ENCODE peak calls at places on chromosome 19, in ten cellular contexts. S, G, B, C, T, E, M, K, J and Y are unnamed samples.

GRCh38 chr19:17772172-17772571 is 20.9 kb downstream of the FCHO1 start:
- DNase-seq in T (no peak), C (no peak), J (no peak), M (no peak), E (no peak), B (no peak), G (no peak), S (no peak), K (peak; percentile 14), Y (no peak)

GRCh38 chr19:37980419-37980975 is 73.5 kb downstream of the SIPA1L3 start:
- DNase-seq in C (no peak), T (no peak), S (no peak), K (no peak), B (no peak), G (no peak), J (no peak), E (peak; percentile 27), M (no peak), Y (no peak)

GRCh38 chr19:53704011-53704410 is 72.2 kb downstream of the DPRX start:
- DNase-seq in G (no peak), T (no peak), M (no peak), E (no peak), J (no peak), B (no peak), S (no peak), K (no peak), C (no peak), Y (no peak)

GRCh38 chr19:9848060-9848459 is 12.9 kb downstream of the PIN1 start:
- DNase-seq in J (no peak), T (peak; percentile 83), C (no peak), B (no peak), E (no peak), M (no peak), S (no peak), K (no peak), G (no peak), Y (no peak)

GRCh38 chr19:13146763-13147563 is 3.2 kb downstream of the STX10 start:
- DNase-seq in M (no peak), B (no peak), K (no peak), S (no peak), T (no peak), G (no peak), E (peak; percentile 55), C (peak; percentile 35), J (peak; percentile 63), Y (no peak)

GRCh38 chr19:18541992-18542935 is 1.1 kb downstream of the FKBP8 start:
- DNase-seq in S (no peak), B (no peak), J (no peak), G (no peak), E (no peak), M (no peak), C (no peak), T (no peak), K (no peak), Y (no peak)

GRCh38 chr19:50555447-50556235 is 12.6 kb downstream of the LRRC4B start:
- DNase-seq in S (no peak), J (no peak), E (no peak), K (no peak), M (no peak), G (no peak), B (no peak), T (peak; percentile 67), C (no peak), Y (no peak)

GRCh38 chr19:29761575-29762225 is 46.6 kb upstream of the C19orf12 start:
- DNase-seq in E (no peak), K (no peak), S (no peak), M (no peak), C (no peak), B (no peak), G (no peak), J (no peak), T (no peak), Y (no peak)

GRCh38 chr19:2974342-2974932 is 2.9 kb upstream of the TLE6 start:
- DNase-seq in G (no peak), E (no peak), J (no peak), S (no peak), K (no peak), T (no peak), C (peak; percentile 81), B (no peak), M (no peak), Y (no peak)

GRCh38 chr19:741506-742131 is 9.3 kb upstream of the MISP start:
- DNase-seq in B (no peak), T (no peak), J (no peak), G (no peak), S (no peak), K (no peak), C (no peak), M (no peak), E (no peak), Y (no peak)

GRCh38 chr19:2294377-2295335 is 12.7 kb upstream of the PEAK3 start:
- DNase-seq in G (no peak), S (no peak), B (no peak), E (no peak), K (peak; percentile 54), T (no peak), J (no peak), M (no peak), C (no peak), Y (no peak)

GRCh38 chr19:47886010-47886559 is at the start of gene SULT2A1:
- DNase-seq in T (no peak), K (no peak), G (no peak), B (no peak), M (no peak), S (no peak), E (no peak), C (no peak), J (no peak), Y (no peak)

GRCh38 chr19:823565-824121 is 1.9 kb upstream of the PLPPR3 start:
- DNase-seq in E (no peak), T (peak; percentile 66), B (no peak), C (no peak), S (no peak), G (no peak), J (no peak), K (no peak), M (no peak), Y (no peak)

GRCh38 chr19:18514800-18515682 is 6.8 kb downstream of the ELL start:
- DNase-seq in E (peak; percentile 85), B (no peak), M (peak; percentile 76), C (peak; percentile 39), K (peak; percentile 67), T (no peak), S (no peak), J (peak; percentile 71), G (no peak), Y (no peak)

GRCh38 chr19:39402417-39403297 is 4.0 kb upstream of the ZFP36 start:
- DNase-seq in B (peak; percentile 64), G (peak; percentile 81), J (peak; percentile 92), S (peak; percentile 94), E (peak; percentile 93), K (peak; percentile 93), C (peak; percentile 94), T (peak; percentile 92), M (peak; percentile 95), Y (peak; percentile 93)
- TF ChIP-seq POLR2A in B (peak; percentile 64), G (peak; percentile 41), J (no peak), S (no peak), E (peak; percentile 53), K (peak; percentile 29), C (no peak), T (peak; percentile 76), M (peak; percentile 46), Y (peak; percentile 54)

DNA sequence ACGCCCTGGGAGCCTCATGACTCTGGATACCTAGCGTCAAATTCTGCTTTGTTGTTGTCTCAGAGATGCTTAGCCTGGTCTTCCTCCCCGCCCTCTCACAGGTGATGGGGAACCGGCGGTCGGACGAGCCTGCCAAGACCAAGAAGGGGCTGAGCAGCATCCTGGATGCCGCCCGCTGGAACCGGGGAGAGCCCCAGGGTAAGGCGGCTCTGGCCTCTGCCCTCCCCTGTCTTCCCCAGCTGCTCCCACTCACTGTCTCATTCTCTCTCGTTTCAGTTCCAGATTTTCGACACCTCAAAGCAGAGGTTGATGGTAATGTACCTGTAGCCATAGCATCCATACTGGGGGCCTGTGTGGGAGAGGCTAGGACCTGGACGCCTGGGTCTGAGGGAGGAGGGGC is 11.4 kb downstream of the ARHGEF1 start:
- DNase-seq in C (no peak), B (no peak), K (no peak), M (no peak), S (no peak), T (no peak), G (no peak), E (no peak), J (no peak), Y (no peak)
- H3K27ac ChIP-seq in C (no peak overlapping the region), B (no peak overlapping the region), K (no peak overlapping the region), M (no peak overlapping the region), S (no peak overlapping the region), T (no peak overlapping the region), G (no peak overlapping the region), E (no peak overlapping the region), J (no peak overlapping the region), Y (no peak overlapping the region)

DNA sequence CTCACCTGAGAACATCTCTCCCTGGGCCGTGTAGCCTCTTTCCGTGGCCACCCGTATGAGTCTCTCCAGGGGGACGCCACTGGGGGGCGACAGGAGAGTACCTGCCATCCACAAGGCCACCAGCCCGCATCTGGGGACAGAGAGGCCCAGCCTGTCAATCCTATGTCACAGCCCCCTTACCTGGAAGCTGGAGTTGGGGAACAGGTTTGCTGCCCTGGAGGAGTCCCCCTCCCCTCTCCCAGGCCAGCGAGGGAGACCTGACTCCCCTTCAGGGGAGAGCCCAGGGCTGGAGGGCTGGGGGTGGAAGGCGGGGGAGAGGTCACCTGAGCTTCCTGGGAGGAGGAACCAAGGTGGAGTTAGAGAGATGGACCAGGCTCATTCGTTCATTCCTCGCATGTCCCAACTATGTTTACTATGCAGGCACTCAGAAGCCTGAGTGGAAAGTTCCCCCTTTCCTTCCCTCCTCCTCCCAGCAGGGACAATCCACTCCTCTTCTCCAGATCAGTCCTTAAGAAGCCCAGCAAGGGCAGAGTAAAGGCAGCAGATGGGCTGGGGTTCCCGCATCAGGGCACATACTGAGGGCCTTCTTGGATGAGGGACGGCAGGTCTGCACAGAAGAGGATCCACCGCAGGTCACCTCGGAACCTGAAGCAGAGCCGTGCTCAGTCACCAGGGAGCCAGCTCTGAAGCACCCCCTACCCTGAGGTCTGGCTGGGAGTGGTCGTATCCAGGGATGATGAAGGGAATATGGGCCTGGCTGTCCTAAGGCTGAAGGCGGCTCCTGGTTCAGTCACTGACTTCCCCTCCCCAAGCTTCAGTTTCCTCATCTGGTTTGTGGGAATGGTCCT is 5.5 kb downstream of the ACTMAP start:
- DNase-seq in S (no peak), K (no peak), B (no peak), T (no peak), C (no peak), E (no peak), G (no peak), M (no peak), J (no peak), Y (no peak)
- TF ChIP-seq CTCF in S (no peak), K (no peak), B (peak; percentile 30), T (peak; percentile 32), C (no peak), E (no peak), G (no peak), M (no peak), J (no peak), Y (no peak)

DNA sequence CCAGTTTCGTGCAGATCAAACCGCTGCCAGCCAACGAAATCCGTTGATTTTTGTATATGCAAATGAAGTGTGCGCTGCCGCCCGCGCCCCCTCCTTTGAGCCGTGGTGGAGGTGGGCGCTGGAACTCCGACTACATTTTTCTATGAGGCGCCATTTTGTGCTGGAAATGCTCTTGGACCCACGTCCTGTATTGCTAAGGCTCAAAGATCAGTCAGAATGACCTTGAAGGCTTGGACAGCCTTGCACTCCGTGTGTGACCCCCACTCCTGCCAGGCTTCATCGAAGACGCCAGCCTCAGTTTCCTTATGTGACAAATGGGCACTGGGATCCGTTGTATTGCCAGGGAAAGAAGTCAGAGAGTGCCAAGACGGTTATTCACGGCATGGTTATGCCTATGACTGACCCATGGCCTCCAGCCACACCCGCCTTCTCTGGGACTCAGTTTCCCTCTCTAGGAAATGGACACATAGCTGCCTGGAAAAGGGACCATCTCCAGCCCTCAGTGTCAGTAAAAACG is 790 bp upstream of the UBE2S start:
- DNase-seq in B (no peak), S (no peak), C (no peak), M (no peak), K (no peak), E (no peak), J (no peak), T (no peak), G (no peak), Y (no peak)
- TF ChIP-seq POLR2A in B (no peak), S (no peak), C (no peak), M (no peak), K (no peak), E (no peak), J (no peak), T (no peak), G (no peak), Y (no peak)